ENCODE peak calls at places on chromosomes 12 and 14, in seven cellular contexts. M is prostate gland, I is esophagus squamous epithelium, F is adrenal gland, T is stomach, P is body of pancreas, O is heart left ventricle. J is an unnamed sample. For H3K36me3, the result is how much of the 10 kb centered on the place peaks cover.

GRCh38 chr12:54330442-54330841 is 5.5 kb downstream of the COPZ1 start:
- DNase-seq in M (no peak), I (no peak), F (no peak), T (no peak), P (no peak), O (no peak), J (no peak)

GRCh38 chr14:70905316-70905715 is 1.9 kb upstream of the PCNX1 start:
- DNase-seq in M (no peak), I (no peak), F (peak), T (no peak), P (peak), O (peak), J (no peak)

GRCh38 chr14:79044894-79045624 is 874.9 kb downstream of the NRXN3 start:
- DNase-seq in M (peak), I (no peak), F (no peak), T (no peak), P (peak), O (no peak), J (no peak)

GRCh38 chr14:64501326-64502171 is 2.1 kb downstream of the ZBTB25 start:
- DNase-seq in M (peak), I (no peak), F (peak), T (peak), P (peak), O (peak), J (no peak)

GRCh38 chr12:115998119-115998633 is 279.3 kb downstream of the MED13L start:
- DNase-seq in M (no peak), I (no peak), F (no peak), T (no peak), P (no peak), O (no peak), J (no peak)

GRCh38 chr12:51898937-51899336 is 8.4 kb upstream of the ACVRL1 start:
- DNase-seq in M (no peak), I (no peak), F (peak), T (no peak), P (no peak), O (no peak), J (no peak)

GRCh38 chr14:84789012-84789411 is 740.9 kb upstream of the FLRT2 start:
- DNase-seq in M (no peak), I (no peak), F (no peak), T (no peak), P (no peak), O (no peak), J (no peak)

GRCh38 chr12:92080390-92081285 is 65.0 kb downstream of the BTG1 start:
- DNase-seq in M (peak), I (no peak), F (no peak), T (no peak), P (no peak), O (no peak), J (no peak)

GRCh38 chr12:51281202-51281924 is 11.1 kb upstream of the SMAGP start:
- DNase-seq in M (no peak), I (no peak), F (no peak), T (no peak), P (no peak), O (no peak), J (no peak)

GRCh38 chr14:103492156-103492555 is 30.5 kb downstream of the CKB start:
- DNase-seq in M (no peak), I (no peak), F (no peak), T (no peak), P (no peak), O (no peak), J (no peak)
- H3K36me3 ChIP-seq in M (under half), I (under half), F (half or more), T (half or more), P (under half), O (half or more), J (half or more)

DNA sequence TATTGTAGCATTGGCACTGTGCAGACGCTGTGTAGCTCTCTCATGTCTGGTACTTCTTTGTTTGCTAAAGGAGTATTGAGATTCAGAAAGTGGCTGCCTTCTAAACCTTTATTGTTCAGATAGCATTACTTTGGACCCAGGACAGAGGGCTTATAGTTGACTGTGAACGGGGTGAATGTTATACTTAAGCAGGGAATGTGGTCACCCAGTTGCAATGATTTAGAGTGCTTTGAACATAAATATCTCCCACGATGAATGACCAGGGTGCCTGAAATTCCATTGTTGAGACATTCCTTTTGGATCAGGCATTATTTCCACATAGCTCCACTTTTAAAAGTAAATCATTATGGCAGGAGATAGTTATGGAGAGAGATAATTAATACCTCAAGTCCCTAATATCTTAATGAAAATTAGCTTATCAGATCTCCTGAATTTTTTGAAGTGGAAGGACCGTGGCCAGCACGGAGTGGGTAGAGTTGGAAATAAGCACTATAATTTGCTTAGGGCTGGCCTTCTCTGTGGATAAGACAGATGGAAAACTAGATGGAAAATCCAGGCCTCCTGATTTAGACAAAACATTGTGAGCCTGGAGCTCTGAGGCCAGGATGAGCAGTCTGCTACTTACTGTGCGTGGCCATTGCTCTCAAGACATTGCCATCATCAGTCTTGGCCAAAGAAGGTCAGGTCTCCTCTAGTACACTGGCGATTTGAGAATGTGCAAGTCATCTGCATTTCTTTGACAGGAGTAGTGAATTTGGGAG is 114.5 kb downstream of the ETV6 start:
- DNase-seq in M (no peak), I (no peak), F (no peak), T (no peak), P (no peak), O (no peak), J (no peak)
- TF ChIP-seq POLR2A in M (no peak), I (no peak), F (no peak), T (no peak), P (no peak), O (no peak), J (no peak)

DNA sequence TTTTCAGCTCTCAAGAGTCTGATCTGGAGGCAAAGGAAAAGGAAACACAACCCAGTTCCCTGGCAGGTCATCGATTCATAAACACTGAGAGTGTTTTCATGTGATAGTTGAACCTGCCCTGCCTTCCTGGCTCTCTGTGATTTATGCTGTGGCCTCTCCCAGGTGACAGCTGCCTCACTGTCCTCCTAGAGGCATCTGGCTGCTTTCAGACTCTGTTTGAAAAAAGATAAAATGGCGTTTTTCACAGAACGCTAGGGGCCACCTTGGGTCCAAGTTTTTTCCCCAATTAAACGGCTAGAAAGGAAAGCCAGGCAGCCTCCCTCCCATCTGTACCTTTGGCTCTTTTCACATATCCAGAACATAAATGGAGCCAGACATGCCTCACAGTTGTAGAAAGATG is 252.6 kb upstream of the CCDC196 start:
- DNase-seq in M (no peak), I (no peak), F (no peak), T (no peak), P (no peak), O (no peak), J (no peak)
- H3K27ac ChIP-seq in M (no peak), I (no peak), F (no peak), T (no peak), P (no peak), O (no peak), J (no peak)

GRCh38 chr14:22358726-22359125 is 230.3 kb downstream of the DAD1 start:
- DNase-seq in M (no peak), I (no peak), F (no peak), T (no peak), P (no peak), O (no peak), J (no peak)
- H3K36me3 ChIP-seq in M (under half), I (under half), F (under half), T (under half), P (under half), O (under half), J (under half)

DNA sequence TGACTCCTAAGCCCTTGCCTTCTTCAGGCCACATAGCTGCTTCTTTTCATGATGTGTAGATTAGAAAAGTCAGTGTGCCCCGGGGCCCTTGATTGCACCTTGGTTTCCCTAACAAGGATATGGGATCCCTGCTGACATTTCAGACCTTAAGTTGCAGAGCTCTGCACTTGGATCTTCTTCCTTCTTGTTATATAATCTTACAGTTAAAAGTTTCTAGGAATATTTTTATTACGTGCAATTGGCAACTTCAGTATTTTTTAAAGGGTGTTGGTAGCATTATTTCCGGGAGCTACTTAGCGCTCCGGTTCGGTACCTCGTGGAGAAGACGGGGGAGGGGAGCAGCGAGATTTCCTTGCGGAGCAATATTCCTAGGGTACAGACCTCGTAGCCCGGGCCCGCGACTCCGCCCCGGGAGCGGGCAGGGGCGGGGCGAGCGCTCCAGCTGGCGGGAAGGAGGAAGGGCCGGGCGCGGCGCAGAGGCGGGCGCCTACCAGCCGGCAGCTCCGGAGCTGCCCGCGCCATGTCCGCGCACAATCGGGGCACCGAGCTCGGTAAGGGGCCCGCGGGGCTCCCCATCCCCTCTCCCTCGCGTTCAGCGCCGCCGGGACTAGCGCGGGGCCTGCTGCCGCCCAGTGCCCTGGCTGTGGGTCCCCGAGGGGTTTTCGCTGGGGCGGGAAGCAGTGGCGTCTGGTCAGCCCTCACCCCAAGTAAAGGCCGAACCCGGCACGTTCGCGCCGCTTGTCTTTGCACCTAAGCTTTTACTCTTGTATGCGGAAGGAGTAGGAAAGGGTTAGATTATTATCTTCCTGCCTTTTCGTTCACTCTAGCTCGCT is at the start of gene DERA:
- DNase-seq in M (peak), I (no peak), F (peak), T (peak), P (peak), O (peak), J (peak)
- TF ChIP-seq POLR2A in M (peak), I (no peak), F (peak), T (no peak), P (peak), O (no peak), J (peak)

GRCh38 chr14:24818823-24819341 is 184.9 kb upstream of the GZMB start:
- DNase-seq in M (no peak), I (no peak), F (no peak), T (no peak), P (no peak), O (no peak), J (no peak)

GRCh38 chr14:24816929-24817637 is 183.1 kb upstream of the GZMB start:
- DNase-seq in M (no peak), I (no peak), F (no peak), T (no peak), P (peak), O (peak), J (no peak)

GRCh38 chr14:24816011-24816928 is 182.3 kb upstream of the GZMB start:
- DNase-seq in M (no peak), I (no peak), F (peak), T (peak), P (peak), O (peak), J (no peak)

GRCh38 chr14:24817638-24818053 is 183.7 kb upstream of the GZMB start:
- DNase-seq in M (no peak), I (no peak), F (no peak), T (no peak), P (no peak), O (no peak), J (no peak)

DNA sequence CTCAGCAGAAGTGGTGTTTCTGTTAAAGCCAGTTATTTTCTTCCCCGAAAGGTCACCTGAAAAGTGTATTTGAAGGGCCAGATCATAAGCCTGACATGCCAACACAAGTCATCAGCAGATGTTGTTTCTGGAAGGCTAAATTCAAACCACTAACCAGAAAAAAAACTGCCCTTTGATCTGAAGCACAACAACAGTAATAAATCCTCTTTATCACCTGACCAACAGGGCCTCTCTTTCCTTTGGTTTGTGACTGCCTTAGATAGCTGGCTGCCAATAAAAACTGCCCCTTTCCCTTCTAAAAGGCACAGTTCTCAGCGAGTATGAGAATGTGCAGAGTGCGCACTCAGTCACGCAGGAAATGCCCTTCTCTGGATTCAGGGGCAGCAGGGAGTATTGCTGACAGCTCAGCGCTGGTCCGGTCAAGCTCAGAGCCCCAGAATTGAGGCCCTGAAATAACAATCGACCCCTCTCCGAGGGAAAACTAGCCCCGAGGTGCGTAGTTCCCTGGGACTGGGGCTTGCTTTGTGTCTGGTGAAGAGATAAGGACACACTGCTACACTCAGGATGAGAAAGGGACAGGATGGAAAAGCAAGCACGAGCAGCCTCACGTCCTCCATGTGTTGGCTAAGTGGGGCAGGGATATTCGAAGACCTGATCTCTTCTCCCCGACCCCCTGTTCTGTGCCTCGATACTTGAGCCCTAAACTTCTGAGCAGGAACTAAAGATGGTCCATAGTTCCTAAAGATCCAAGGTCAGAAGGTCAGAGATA is 184.2 kb upstream of the GZMB start:
- DNase-seq in M (no peak), I (no peak), F (peak), T (no peak), P (peak), O (no peak), J (no peak)
- H3K27ac ChIP-seq in M (peak), I (no peak), F (no peak), T (no peak), P (peak), O (peak), J (no peak)

DNA sequence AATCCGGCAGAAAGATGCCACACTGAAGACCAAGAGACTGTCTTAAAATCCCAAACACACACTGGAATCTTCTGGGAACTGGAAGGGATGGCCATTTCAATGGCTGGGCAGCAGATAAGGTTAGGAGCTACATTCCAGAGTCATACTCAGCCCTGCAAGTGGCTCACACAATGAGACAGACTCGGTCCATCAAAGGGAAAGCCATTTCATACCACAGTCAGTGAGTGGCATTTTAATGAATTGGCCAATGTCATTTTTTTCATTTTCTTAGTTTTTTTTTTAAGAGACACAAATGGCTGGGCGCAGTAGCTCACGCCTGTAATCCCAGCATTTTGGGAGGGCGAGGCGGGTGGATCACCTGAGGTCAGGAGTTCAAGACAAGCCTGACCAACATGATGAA is 17.9 kb downstream of the CIT start:
- DNase-seq in M (no peak), I (no peak), F (no peak), T (no peak), P (no peak), O (no peak), J (no peak)
- H3K36me3 ChIP-seq in M (under half), I (under half), F (under half), T (under half), P (under half), O (under half), J (under half)

DNA sequence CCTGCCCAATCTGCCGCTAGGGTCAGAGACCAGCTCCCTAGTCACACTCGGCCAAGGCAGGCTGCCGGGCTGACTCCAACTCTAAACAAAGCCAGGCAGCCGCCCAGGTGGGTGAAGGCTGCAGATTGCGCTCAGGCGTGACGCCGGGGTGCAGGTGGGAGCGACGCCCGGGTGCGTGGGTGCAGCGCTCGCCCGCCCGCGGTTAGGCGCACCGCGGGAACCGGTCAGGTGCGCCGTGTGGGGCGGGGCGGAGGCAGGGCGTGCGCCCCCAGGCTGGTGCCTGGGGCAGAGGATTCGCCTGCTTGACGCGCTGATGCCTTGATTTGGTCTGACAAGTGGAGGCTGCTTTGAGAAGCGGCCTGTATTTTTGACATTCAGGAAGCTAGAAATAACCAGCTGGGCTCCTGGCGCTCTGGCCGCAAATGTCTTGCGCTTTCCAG is 126.7 kb upstream of the HIF1A start:
- DNase-seq in M (no peak), I (peak), F (no peak), T (peak), P (peak), O (no peak), J (peak)
- TF ChIP-seq POLR2A in M (no peak), I (no peak), F (no peak), T (no peak), P (peak), O (no peak), J (no peak)

J was measured in spleen.